ENCODE peak calls at places on chromosomes 2 and 18, in six cellular contexts. T, D, K, W, E and O are unnamed samples.

GRCh38 chr2:12883911-12884310 is 167.2 kb downstream of the TRIB2 start:
- DNase-seq in W (no peak), D (peak), K (no peak), T (no peak), E (no peak), O (peak)

GRCh38 chr2:36594849-36595248 is 3.1 kb downstream of the FEZ2 start:
- DNase-seq in E (peak), D (no peak), T (no peak), W (no peak), K (no peak), O (no peak)

GRCh38 chr2:149187061-149187460 is 143.3 kb upstream of the LYPD6 start:
- DNase-seq in W (no peak), T (no peak), D (no peak), K (no peak), E (no peak), O (no peak)

GRCh38 chr2:44181648-44182047 is 13.0 kb downstream of the PPM1B start:
- DNase-seq in W (no peak), D (no peak), K (no peak), E (no peak), T (no peak), O (no peak)

GRCh38 chr2:14081526-14081925 is 551.0 kb upstream of the LRATD1 start:
- DNase-seq in T (no peak), D (peak), W (no peak), E (no peak), K (no peak), O (no peak)

GRCh38 chr2:109284816-109285215 is 155.8 kb downstream of the SH3RF3 start:
- DNase-seq in T (no peak), W (peak), D (peak), K (no peak), E (no peak), O (no peak)

GRCh38 chr2:239935789-239936758 is 89.1 kb downstream of the NDUFA10 start:
- DNase-seq in E (no peak), D (no peak), K (no peak), T (no peak), W (no peak), O (no peak)

GRCh38 chr2:240401781-240402551 is 33.5 kb upstream of the GPC1 start:
- DNase-seq in D (no peak), E (no peak), K (no peak), W (no peak), T (no peak), O (no peak)

GRCh38 chr18:57698571-57699276 is 77.1 kb upstream of the NARS1 start:
- DNase-seq in E (no peak), W (peak), T (no peak), K (no peak), D (peak), O (no peak)

GRCh38 chr18:11529081-11529480 is 80.3 kb upstream of the SLC35G4 start:
- DNase-seq in D (peak), T (no peak), K (no peak), W (peak), E (no peak), O (no peak)

GRCh38 chr2:132391381-132391780 is 25.2 kb upstream of the GPR39 start:
- DNase-seq in D (no peak), K (no peak), W (no peak), T (no peak), E (no peak), O (no peak)

GRCh38 chr2:179543361-179543901 is 278.8 kb upstream of the SESTD1 start:
- DNase-seq in D (peak), E (no peak), K (peak), T (no peak), W (peak), O (no peak)

GRCh38 chr18:32366586-32367538 is 103.8 kb downstream of the GAREM1 start:
- DNase-seq in T (no peak), W (no peak), K (peak), D (peak), E (no peak), O (no peak)

GRCh38 chr2:29326926-29327325 is 211.7 kb downstream of the CLIP4 start:
- DNase-seq in W (no peak), D (peak), E (no peak), T (no peak), K (no peak), O (no peak)

GRCh38 chr2:158305501-158305900 is 151.1 kb downstream of the CCDC148 start:
- DNase-seq in D (no peak), E (no peak), K (no peak), T (no peak), W (no peak), O (no peak)

GRCh38 chr18:41881285-41881684 is 73.7 kb upstream of the PIK3C3 start:
- DNase-seq in E (no peak), W (peak), D (peak), T (no peak), K (no peak), O (peak)

GRCh38 chr2:4763009-4763408 is 929.2 kb upstream of the SOX11 start:
- DNase-seq in T (no peak), W (no peak), K (no peak), E (no peak), D (no peak), O (peak)
- TF ChIP-seq CTCF in T (no peak), W (no peak), K (no peak), E (no peak), D (peak), O (peak)

DNA sequence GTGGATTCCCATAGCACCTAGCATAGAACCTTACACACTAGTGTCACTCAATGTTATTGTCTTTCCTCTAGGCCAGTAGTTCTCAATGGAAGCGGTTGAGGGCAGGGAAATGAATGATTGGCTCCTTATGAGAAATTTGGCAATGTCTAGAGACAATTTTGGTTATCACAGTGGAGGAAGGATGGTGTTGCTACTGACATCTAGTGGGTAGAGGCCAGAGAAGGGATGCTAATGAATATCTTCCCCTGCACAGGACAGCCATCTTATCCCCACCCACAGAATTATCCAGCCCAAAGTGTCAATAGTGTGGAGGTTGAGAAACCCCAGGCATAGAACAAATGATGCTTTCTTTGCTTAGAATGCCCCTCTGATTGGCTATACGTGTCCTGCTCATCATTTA is 15.8 kb downstream of the C18orf63 start:
- DNase-seq in T (peak), K (peak), E (no peak), D (peak), W (peak), O (peak)
- TF ChIP-seq CTCF in T (peak), K (peak), E (no peak), D (peak), W (peak), O (peak)

GRCh38 chr2:52414596-52414995 is 1353.0 kb upstream of the CHAC2 start:
- DNase-seq in K (no peak), D (no peak), T (no peak), W (no peak), E (no peak), O (no peak)

GRCh38 chr2:52416340-52416739 is 1351.3 kb upstream of the CHAC2 start:
- DNase-seq in K (no peak), W (no peak), D (no peak), T (peak), E (no peak), O (no peak)
- TF ChIP-seq CTCF in K (no peak), W (no peak), D (peak), T (peak), E (no peak), O (peak)

DNA sequence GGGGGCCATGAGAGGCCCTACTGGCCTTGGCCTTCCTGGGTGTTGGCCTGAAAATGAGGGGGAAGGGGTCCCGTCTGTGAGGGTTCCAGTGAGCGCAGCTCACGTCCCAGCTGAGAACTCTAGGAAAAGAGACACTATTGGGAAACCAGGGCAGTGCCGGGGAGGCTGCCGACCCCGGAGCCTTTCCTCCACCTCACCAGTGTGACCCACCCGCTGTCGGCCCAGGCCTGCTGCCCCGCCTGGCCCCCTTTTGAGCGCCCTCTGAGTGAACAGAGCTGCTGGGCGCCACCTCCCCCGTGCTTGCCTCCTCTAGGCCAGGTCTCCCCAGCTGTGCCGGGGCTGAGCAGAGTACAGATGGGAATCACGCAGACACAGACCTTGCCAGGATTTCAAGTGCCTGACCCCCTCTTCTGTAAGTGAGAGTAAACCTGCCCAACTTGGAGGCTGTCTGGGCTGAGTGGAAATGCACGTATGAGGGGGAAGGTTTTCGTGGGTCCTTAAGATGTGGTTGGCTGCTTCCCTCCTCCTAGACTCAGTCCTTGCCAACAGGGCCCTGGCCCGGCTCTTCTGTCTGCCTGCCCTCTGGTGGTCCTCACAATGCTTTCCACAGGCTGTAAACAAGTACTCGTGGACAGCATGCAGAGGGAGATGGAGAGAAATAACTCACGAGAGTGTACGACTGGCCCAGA is 17.3 kb upstream of the ARHGEF4 start:
- DNase-seq in T (no peak), E (no peak), D (no peak), K (no peak), W (no peak), O (no peak)
- TF ChIP-seq CTCF in T (no peak), E (no peak), D (no peak), K (no peak), W (no peak), O (no peak)

GRCh38 chr2:85243101-85244072 is 84.4 kb downstream of the TGOLN2 start:
- DNase-seq in T (no peak), W (no peak), E (no peak), K (peak), D (no peak), O (peak)
- TF ChIP-seq CTCF in T (peak), W (peak), E (no peak), K (no peak), D (peak), O (peak)

GRCh38 chr2:99158599-99158998 is 3.8 kb downstream of the LIPT1 start:
- DNase-seq in K (no peak), W (no peak), T (no peak), E (no peak), D (no peak), O (no peak)
- TF ChIP-seq CTCF in K (no peak), W (no peak), T (peak), E (no peak), D (no peak), O (no peak)

DNA sequence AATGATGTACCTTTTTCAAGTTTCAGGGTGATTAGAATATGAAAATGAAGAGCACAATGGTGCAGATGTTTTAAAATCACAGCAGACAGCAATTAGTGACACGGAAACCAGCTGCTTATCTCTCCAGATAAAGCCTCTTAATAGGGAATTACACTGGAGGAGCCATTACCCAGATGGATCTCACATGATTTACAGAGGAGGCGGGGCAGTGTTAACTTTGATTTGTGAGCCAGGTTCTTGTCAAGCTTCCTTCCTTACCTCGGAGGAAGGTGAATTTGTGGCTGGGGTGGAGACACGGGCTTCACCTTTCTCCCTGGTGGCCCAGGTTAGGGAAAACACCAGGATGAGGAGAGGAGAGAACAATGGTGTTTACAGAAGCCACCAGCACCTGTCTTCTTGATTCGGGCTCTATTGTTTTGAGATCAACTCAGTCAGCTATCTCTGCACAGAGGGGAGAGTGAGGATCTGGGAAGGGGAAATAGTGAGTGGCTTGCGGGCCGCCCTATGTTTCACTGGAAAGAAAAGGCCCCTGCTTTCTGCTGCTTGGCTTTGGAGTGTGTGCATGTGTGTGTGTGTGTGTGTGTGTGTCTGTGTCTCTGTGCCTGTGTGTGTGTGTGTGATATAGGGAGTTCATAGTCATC is 257.8 kb downstream of the SETBP1 start:
- DNase-seq in D (no peak), W (no peak), E (peak), T (no peak), K (peak), O (no peak)
- TF ChIP-seq CTCF in D (no peak), W (no peak), E (no peak), T (no peak), K (no peak), O (no peak)